ENCODE peak calls at places on chromosome 18, in four cellular contexts. R is HEK293T, J is K562, Y is GM12878. B is an unnamed sample.
A peak's percentile ranks its signal among the peaks of the same experiment; 100 is the strongest.

GRCh38 chr18:74996055-74996454 is 212.9 kb downstream of the PTGR3 start:
- DNase-seq in R (no peak), Y (no peak), J (no peak), B (no peak)

GRCh38 chr18:22040527-22040926 is 128.9 kb upstream of the GATA6 start:
- DNase-seq in J (no peak), Y (no peak), R (no peak), B (no peak)

GRCh38 chr18:51149605-51150429 is 47.7 kb downstream of the MEX3C start:
- DNase-seq in Y (no peak), R (no peak), J (no peak), B (no peak)

GRCh38 chr18:23380001-23380550 is 73.0 kb upstream of the RIOK3 start:
- DNase-seq in J (no peak), R (no peak), Y (no peak), B (no peak)

GRCh38 chr18:74303936-74304335 is 11.7 kb upstream of the C18orf63 start:
- DNase-seq in J (no peak), Y (no peak), R (no peak), B (no peak)

GRCh38 chr18:77108001-77108692 is 24.4 kb downstream of the MBP start:
- DNase-seq in J (no peak), R (no peak), Y (no peak), B (no peak)

GRCh38 chr18:61963705-61964104 is 70.9 kb upstream of the RNF152 start:
- DNase-seq in J (no peak), Y (no peak), R (no peak), B (no peak)

GRCh38 chr18:6745504-6746031 is 16.1 kb downstream of the ARHGAP28 start:
- DNase-seq in Y (no peak), J (no peak), R (no peak), B (no peak)

GRCh38 chr18:58639751-58640427 is 11.0 kb upstream of the ALPK2 start:
- DNase-seq in Y (no peak), J (no peak), R (no peak), B (no peak)

GRCh38 chr18:23970161-23971153 is 44.1 kb upstream of the TTC39C start:
- DNase-seq in R (no peak), Y (peak; percentile 42), J (no peak), B (no peak)

GRCh38 chr18:27661320-27662049 is 476.4 kb upstream of the CHST9 start:
- DNase-seq in J (no peak), Y (no peak), R (no peak), B (no peak)

GRCh38 chr18:33355263-33355662 is 85.3 kb downstream of the CCDC178 start:
- DNase-seq in R (no peak), J (no peak), Y (no peak), B (no peak)

GRCh38 chr18:64032312-64032711 is 62.4 kb downstream of the SERPINB8 start:
- DNase-seq in Y (no peak), R (no peak), J (no peak), B (no peak)

GRCh38 chr18:76822510-76823165 is at the start of gene ZNF236:
- DNase-seq in J (peak; percentile 80), Y (no peak), R (peak; percentile 55), B (peak; percentile 35)

GRCh38 chr18:37122877-37123276 is 293.9 kb downstream of the KIAA1328 start:
- DNase-seq in Y (no peak), R (no peak), J (no peak), B (peak; percentile 17)

GRCh38 chr18:33746261-33746660 is 168.2 kb downstream of the ASXL3 start:
- DNase-seq in R (no peak), Y (no peak), J (no peak), B (no peak)

GRCh38 chr18:59783138-59783537 is 85.9 kb upstream of the CCBE1 start:
- DNase-seq in J (peak; percentile 11), R (peak; percentile 45), Y (peak; percentile 9), B (peak; percentile 72)

GRCh38 chr18:26215247-26215970 is 10.8 kb upstream of the TAF4B start:
- DNase-seq in J (no peak), R (no peak), Y (peak; percentile 71), B (no peak)

GRCh38 chr18:50726960-50727589 is 92.7 kb downstream of the MRO start:
- DNase-seq in R (no peak), J (no peak), Y (peak; percentile 41), B (no peak)

GRCh38 chr18:3250237-3251107 is 2.9 kb downstream of the MYL12A start:
- DNase-seq in Y (no peak), R (no peak), J (no peak), B (no peak)
- TF ChIP-seq TARDBP in Y (no peak), R (no peak), J (no peak), B (no peak)

GRCh38 chr18:14089781-14090180 is 42.5 kb downstream of the ZNF519 start:
- DNase-seq in R (no peak), J (no peak), Y (no peak), B (no peak)

GRCh38 chr18:14092625-14093361 is 39.4 kb downstream of the ZNF519 start:
- DNase-seq in J (no peak), R (no peak), Y (no peak), B (peak; percentile 28)

GRCh38 chr18:14086459-14087231 is 45.6 kb downstream of the ZNF519 start:
- DNase-seq in Y (no peak), J (peak; percentile 32), R (peak; percentile 39), B (peak; percentile 50)

GRCh38 chr18:14085770-14086458 is 46.3 kb downstream of the ZNF519 start:
- DNase-seq in R (no peak), J (no peak), Y (no peak), B (no peak)

GRCh38 chr18:14089176-14089575 is 43.1 kb downstream of the ZNF519 start:
- DNase-seq in J (no peak), R (no peak), Y (no peak), B (no peak)
- TF ChIP-seq TARDBP in J (no peak), R (no peak), Y (no peak), B (no peak)

GRCh38 chr18:1505856-1506255 is 601.2 kb downstream of the ADCYAP1 start:
- DNase-seq in R (no peak), Y (no peak), J (no peak), B (no peak)
- TF ChIP-seq TARDBP in R (no peak), Y (no peak), J (no peak), B (no peak)

GRCh38 chr18:70221156-70221910 is 15.8 kb upstream of the RTTN start:
- DNase-seq in Y (no peak), R (no peak), J (no peak), B (no peak)
- TF ChIP-seq TARDBP in Y (no peak), R (no peak), J (no peak), B (no peak)

GRCh38 chr18:9788860-9789259 is 80.8 kb downstream of the RAB31 start:
- DNase-seq in Y (no peak), J (no peak), R (no peak), B (no peak)
- TF ChIP-seq TARDBP in Y (no peak), J (no peak), R (no peak), B (no peak)